ENCODE peak calls at places on chromosomes 11 and 22, in seven cellular contexts. Q is neuronal stem cell, N is H9, L is mesendoderm, O is IMR-90, R is trophoblast cell, X is mesenchymal stem cell. J is an unnamed sample.

GRCh38 chr22:19820880-19821522 is 33.7 kb downstream of the GNB1L start:
- DNase-seq in O (no peak), R (no peak), L (no peak), N (peak), X (no peak), Q (no peak), J (no peak)

GRCh38 chr11:58958500-58958899 is 19.2 kb downstream of the GLYATL1 start:
- DNase-seq in R (peak), N (peak), Q (no peak), L (peak), X (no peak), O (no peak), J (peak)

GRCh38 chr22:31603574-31603973 is 58.4 kb downstream of the PISD start:
- DNase-seq in R (no peak), O (no peak), N (no peak), Q (no peak), X (no peak), L (no peak), J (no peak)

GRCh38 chr11:45085657-45086501 is 60.6 kb upstream of the PRDM11 start:
- DNase-seq in X (no peak), Q (no peak), L (peak), N (peak), O (no peak), R (peak), J (no peak)

GRCh38 chr11:102234779-102235439 is 82.4 kb upstream of the BIRC3 start:
- DNase-seq in N (no peak), X (no peak), Q (no peak), L (peak), R (no peak), O (no peak), J (no peak)

GRCh38 chr11:130580372-130580771 is 131.9 kb downstream of the ADAMTS15 start:
- DNase-seq in O (peak), Q (peak), R (peak), L (peak), X (peak), N (peak), J (no peak)

GRCh38 chr22:22228421-22228820 is 16.2 kb upstream of the VPREB1 start:
- DNase-seq in L (no peak), R (peak), N (no peak), X (no peak), Q (no peak), O (no peak), J (no peak)

GRCh38 chr22:20159088-20159487 is 8.2 kb upstream of the CCDC188 start:
- DNase-seq in Q (no peak), X (no peak), L (peak), R (no peak), O (no peak), N (peak), J (peak)

GRCh38 chr11:117384045-117384444 is 56.4 kb downstream of the CEP164 start:
- DNase-seq in X (peak), O (peak), N (no peak), L (no peak), R (peak), Q (no peak), J (no peak)

GRCh38 chr22:47142427-47143046 is 380.1 kb downstream of the TBC1D22A start:
- DNase-seq in X (no peak), Q (no peak), L (no peak), R (no peak), N (no peak), O (no peak), J (no peak)

GRCh38 chr22:30036656-30037055 is 43.6 kb upstream of the HORMAD2 start:
- DNase-seq in N (no peak), X (peak), O (peak), R (peak), Q (no peak), L (peak), J (no peak)

GRCh38 chr11:68652683-68653156 is 31.6 kb upstream of the GAL start:
- DNase-seq in O (no peak), Q (no peak), X (no peak), L (no peak), R (no peak), N (no peak), J (no peak)

GRCh38 chr11:76677010-76677771 is 6.6 kb upstream of the LRRC32 start:
- DNase-seq in X (peak), N (no peak), Q (no peak), R (no peak), O (peak), L (no peak), J (no peak)

GRCh38 chr11:18865951-18866350 is 73.3 kb downstream of the MRGPRX1 start:
- DNase-seq in X (no peak), R (peak), O (no peak), N (peak), L (peak), Q (peak), J (peak)

GRCh38 chr11:20112291-20113146 is 47.8 kb downstream of the DBX1 start:
- DNase-seq in O (peak), N (peak), L (peak), X (peak), R (peak), Q (no peak), J (no peak)

GRCh38 chr22:33162196-33162595 is 104.0 kb upstream of the SYN3 start:
- DNase-seq in N (no peak), O (no peak), R (no peak), Q (no peak), L (peak), X (no peak), J (no peak)

GRCh38 chr22:44697423-44698179 is 4.4 kb upstream of the PRR5 start:
- DNase-seq in R (peak), X (peak), N (peak), O (peak), Q (peak), L (peak), J (peak)

GRCh38 chr11:78472905-78473304 is 55.3 kb upstream of the GAB2 start:
- DNase-seq in R (no peak), X (no peak), L (no peak), Q (no peak), N (no peak), O (no peak), J (no peak)

GRCh38 chr11:125579811-125580210 is 10.5 kb downstream of the EI24 start:
- DNase-seq in N (no peak), Q (no peak), O (no peak), X (no peak), L (no peak), R (no peak), J (no peak)

DNA sequence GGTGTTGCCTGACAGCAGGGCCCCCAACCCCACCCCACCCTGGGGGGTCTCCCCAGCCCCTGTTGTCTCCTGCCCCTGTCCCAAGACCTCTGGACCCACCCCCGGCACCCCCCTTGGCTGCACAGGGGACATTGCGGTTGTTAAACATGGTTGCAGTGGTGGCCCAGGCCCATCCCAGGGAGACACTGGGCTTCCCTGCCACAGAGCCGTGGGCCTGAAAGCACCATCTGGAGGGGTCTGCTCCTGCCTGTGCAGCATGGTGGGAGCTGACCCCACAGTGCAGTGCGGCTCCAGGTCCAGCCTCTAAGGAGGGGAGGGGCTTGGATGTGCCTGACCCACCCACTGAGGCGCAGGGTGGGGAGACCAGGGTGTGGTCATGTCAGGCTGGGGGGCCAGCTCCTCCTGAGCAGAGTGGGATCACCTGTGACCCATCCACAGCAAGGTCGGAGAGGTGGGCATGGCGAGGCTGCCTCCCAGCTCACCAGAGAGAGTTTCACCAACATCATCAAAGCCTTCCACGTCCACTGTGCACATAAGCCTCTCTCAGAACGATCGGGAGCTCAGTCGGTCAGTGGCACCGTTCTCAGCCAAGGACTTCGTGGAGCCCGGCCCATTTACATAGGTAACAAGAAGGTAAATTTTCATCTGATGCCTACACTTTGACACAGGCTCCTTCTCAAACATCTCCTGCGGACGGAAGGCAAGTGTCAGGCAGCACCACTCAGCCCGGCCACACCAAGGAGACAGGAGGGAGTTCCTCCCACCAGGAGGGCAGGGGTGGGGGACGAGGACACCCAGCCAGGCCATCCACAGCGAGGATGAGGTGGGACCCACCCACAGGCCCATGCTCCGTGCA is 201.1 kb downstream of the BRD1 start:
- DNase-seq in Q (no peak), N (no peak), O (no peak), L (no peak), X (no peak), R (no peak), J (no peak)
- H2AK5ac ChIP-seq in Q (peak), N (no peak), O (no peak), L (no peak), X (no peak), R (no peak), J (no peak)

GRCh38 chr11:24421766-24422165 is 75.1 kb upstream of the LUZP2 start:
- DNase-seq in Q (no peak), X (no peak), N (no peak), R (peak), L (peak), O (peak), J (no peak)
- H2AK5ac ChIP-seq in Q (no peak), X (no peak), N (no peak), R (no peak), L (no peak), O (no peak), J (no peak)

DNA sequence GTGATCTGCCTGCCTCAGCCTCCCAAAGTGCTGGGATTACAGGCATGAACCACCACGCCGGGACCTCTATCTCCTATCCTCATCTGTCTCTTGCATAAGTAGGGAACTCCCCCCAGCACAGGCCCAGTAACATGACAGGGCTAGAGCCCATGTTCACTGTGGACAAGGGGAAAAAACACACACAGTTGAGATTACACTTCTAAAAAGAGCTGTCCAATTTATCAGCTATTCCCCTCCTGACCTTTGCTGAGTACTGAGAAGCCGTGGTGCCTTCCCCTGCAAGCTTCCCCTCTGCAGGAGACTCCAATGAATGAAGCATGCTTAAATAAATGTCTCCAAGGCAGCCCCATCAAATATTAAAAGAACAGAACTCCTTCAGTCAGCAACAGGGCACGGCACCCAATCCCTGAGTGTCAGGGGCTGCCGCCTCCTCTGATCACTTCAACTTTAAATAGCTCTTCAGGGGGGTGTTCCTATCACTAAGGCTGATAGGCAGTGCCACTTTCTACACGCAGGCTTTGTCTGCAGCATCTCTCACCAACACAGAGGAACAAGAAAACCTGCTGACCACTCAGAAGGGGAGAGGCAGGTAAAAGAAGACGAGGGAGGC is 385.5 kb downstream of the OPCML start:
- DNase-seq in O (no peak), Q (no peak), L (no peak), R (no peak), X (no peak), N (no peak), J (no peak)
- H2AK5ac ChIP-seq in O (no peak), Q (no peak), L (no peak), R (no peak), X (no peak), N (no peak), J (no peak)

DNA sequence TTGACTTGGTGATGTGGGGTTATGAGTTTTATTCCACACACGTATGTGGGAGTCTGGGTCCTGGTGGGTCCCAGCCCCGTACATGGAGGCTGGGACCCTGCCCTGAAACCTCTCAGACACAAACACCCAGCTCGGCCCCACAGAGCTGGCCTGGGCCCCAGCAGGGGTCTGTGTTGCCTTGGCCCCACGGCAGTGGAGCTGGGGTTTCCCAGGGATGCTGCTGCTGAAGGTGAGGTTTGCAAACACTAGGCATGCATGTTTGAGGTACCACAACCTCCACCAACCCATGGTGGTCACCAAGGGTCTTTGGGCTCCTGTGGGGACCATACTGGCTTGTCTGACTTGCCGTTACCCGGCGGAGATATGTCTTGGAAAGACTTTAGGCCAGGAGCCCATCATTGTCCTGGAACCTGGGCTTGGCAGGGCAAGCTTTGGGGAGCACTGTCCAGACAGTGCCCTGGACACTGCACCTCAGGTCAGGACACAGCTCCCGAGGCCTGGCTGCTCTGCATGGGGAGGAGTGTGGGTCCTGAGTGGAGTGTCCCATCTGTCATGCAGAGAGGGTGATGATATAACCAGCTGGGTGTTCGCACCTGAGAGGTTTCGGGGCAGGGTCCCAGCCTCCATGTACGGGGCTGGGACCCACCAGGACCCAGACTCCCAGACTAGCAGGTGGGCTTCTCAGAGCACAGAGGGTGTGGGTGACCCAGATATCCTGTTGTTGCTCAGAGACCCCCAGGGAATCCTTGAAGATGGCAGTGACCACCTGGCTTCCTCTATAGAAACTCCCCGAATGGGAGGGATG is 63.3 kb downstream of the KCNQ1 start:
- DNase-seq in L (no peak), Q (no peak), X (no peak), O (no peak), R (no peak), N (peak), J (no peak)
- H2AK5ac ChIP-seq in L (no peak), Q (no peak), X (no peak), O (no peak), R (no peak), N (no peak), J (no peak)

GRCh38 chr11:1735271-1735670 is 15.1 kb downstream of the IFITM10 start:
- DNase-seq in O (no peak), Q (no peak), X (no peak), L (no peak), N (no peak), R (no peak), J (no peak)

GRCh38 chr11:1734571-1735081 is 15.8 kb downstream of the IFITM10 start:
- DNase-seq in Q (no peak), N (no peak), R (no peak), X (no peak), L (no peak), O (no peak), J (no peak)

GRCh38 chr11:1738380-1738779 is 12.0 kb downstream of the IFITM10 start:
- DNase-seq in O (no peak), N (no peak), X (no peak), Q (no peak), L (no peak), R (no peak), J (no peak)

GRCh38 chr11:1737080-1737757 is 13.2 kb downstream of the IFITM10 start:
- DNase-seq in L (no peak), X (no peak), O (no peak), N (no peak), Q (no peak), R (no peak), J (no peak)

DNA sequence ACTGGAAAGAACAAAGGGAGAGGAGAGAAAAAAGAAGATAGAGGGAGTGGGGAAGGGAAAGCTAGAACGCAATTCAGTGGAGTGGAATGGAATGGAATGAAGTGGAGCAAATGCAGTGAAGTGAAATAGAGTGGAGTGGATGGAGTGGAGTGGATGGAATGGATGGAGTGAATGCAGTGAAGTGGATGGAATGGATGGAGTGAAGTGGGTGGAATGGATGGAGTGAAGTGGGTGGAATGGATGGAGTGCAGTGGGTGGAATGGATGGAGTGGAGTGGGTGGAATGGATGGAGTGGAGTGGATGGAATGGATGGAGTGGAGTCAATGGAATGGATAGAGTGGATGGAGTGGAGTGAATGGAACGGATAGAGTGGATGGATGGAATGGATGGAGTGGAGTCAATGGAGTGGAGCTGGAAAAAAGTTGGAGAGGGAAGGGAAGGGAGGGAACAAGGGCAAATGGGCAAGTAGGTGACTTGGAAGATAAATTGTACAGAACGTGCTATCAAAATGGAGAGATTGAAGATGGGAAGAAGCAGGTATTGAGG is 13.9 kb downstream of the IFITM10 start:
- DNase-seq in L (no peak), X (no peak), Q (no peak), O (no peak), N (no peak), R (no peak), J (no peak)
- H2AK5ac ChIP-seq in L (no peak), X (no peak), Q (no peak), O (no peak), N (no peak), R (no peak), J (peak)

GRCh38 chr22:41575533-41575932 is 14.1 kb downstream of the PMM1 start:
- DNase-seq in Q (no peak), X (no peak), O (no peak), R (no peak), N (no peak), L (no peak), J (no peak)
- H2AK5ac ChIP-seq in Q (peak), X (no peak), O (no peak), R (no peak), N (no peak), L (no peak), J (no peak)

DNA sequence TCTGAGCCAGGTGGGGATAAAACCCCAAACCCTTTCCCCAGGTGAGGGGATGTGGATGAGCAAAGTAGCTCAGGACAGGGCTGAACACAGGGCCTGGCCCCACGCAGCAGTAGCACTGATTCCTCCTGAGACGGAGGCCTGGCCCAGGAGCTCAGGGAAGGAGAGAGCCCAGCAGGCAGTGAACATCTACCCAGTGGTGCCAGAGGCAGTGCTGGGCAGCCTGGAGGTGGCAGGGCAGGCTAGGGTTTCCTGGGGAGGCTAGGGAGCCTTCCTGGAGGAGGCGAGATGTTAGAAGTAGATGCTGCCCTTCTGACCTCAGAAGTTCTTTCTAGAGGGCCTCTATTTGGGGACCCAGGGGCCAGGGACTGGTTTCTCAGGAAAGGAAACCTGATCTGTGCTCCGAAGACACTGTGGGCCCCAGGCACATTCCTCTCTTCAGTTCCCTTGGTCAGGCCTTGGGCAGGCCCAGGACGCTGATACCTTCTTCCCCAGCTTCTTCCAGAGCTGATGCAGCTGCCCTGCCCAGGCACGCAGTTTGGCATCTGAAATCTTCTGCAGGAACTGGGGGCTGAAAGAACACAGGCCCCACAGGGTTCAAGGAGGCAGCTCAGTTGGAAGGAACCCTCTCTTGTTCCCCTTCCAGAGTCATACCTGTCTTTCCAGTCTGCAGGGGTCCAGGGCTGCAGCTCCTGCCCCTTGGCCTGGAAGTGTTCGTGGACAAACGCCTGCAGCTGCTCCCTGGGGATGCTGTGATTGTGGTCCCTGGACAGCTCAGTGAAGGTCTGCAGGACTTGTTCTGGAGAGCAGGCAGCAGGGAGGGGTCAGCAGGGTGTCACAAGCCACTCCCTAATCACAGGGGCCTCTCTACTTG is 16.8 kb downstream of the TREH start:
- DNase-seq in R (peak), Q (no peak), X (no peak), L (peak), N (peak), O (no peak), J (no peak)
- H2AK5ac ChIP-seq in R (no peak), Q (peak), X (no peak), L (no peak), N (no peak), O (no peak), J (no peak)

GRCh38 chr22:42340695-42341383 is 70.4 kb upstream of the TCF20 start:
- DNase-seq in X (no peak), L (peak), Q (peak), O (no peak), R (no peak), N (peak), J (peak)
- H2AK5ac ChIP-seq in X (no peak), L (no peak), Q (peak), O (no peak), R (no peak), N (no peak), J (peak)